ENCODE peak calls at places on chromosomes 7 and 10, in four cellular contexts. G, H, O and T are unnamed samples.

GRCh38 chr7:55111007-55111406 is 92.2 kb downstream of the EGFR start:
- DNase-seq in G (no peak), H (no peak), O (no peak), T (no peak)

GRCh38 chr10:67925449-67926005 is 41.1 kb downstream of the SIRT1 start:
- DNase-seq in G (no peak), H (no peak), O (no peak), T (no peak)

GRCh38 chr10:72682626-72683025 is 9.3 kb upstream of the MCU start:
- DNase-seq in G (no peak), H (no peak), O (no peak), T (no peak)

GRCh38 chr7:115297651-115298050 is 375.8 kb downstream of the MDFIC start:
- DNase-seq in G (no peak), H (no peak), O (no peak), T (no peak)

GRCh38 chr7:152588350-152588749 is 87.6 kb downstream of the XRCC2 start:
- DNase-seq in G (no peak), H (no peak), O (no peak), T (no peak)

GRCh38 chr10:97779492-97779891 is 7.7 kb upstream of the SFRP5 start:
- DNase-seq in G (no peak), H (no peak), O (no peak), T (no peak)

GRCh38 chr10:106682175-106682574 is 482.3 kb downstream of the SORCS1 start:
- DNase-seq in G (no peak), H (no peak), O (no peak), T (no peak)

GRCh38 chr7:118735436-118735835 is 510.9 kb downstream of the ANKRD7 start:
- DNase-seq in G (no peak), H (no peak), O (no peak), T (no peak)

GRCh38 chr7:81745706-81746105 is 24.1 kb downstream of the HGF start:
- DNase-seq in G (no peak), H (no peak), O (no peak), T (no peak)

GRCh38 chr10:49488056-49488455 is 50.9 kb downstream of the ERCC6 start:
- DNase-seq in G (no peak), H (no peak), O (no peak), T (no peak)

GRCh38 chr10:58637372-58637771 is 124.7 kb downstream of the BICC1 start:
- DNase-seq in G (no peak), H (no peak), O (no peak), T (no peak)

GRCh38 chr10:44926771-44927751 is 15.9 kb downstream of the TMEM72 start:
- DNase-seq in G (peak; percentile 56), H (peak; percentile 15), O (no peak), T (no peak)

GRCh38 chr7:128398016-128398840 is 11.6 kb downstream of the IMPDH1 start:
- DNase-seq in G (peak; percentile 80), H (peak; percentile 57), O (peak; percentile 59), T (no peak)

GRCh38 chr10:105063796-105064195 is 422.7 kb downstream of the SORCS3 start:
- DNase-seq in G (no peak), H (no peak), O (no peak), T (no peak)

GRCh38 chr10:83427101-83427500 is 712.2 kb upstream of the GHITM start:
- DNase-seq in G (no peak), H (no peak), O (no peak), T (no peak)

DNA sequence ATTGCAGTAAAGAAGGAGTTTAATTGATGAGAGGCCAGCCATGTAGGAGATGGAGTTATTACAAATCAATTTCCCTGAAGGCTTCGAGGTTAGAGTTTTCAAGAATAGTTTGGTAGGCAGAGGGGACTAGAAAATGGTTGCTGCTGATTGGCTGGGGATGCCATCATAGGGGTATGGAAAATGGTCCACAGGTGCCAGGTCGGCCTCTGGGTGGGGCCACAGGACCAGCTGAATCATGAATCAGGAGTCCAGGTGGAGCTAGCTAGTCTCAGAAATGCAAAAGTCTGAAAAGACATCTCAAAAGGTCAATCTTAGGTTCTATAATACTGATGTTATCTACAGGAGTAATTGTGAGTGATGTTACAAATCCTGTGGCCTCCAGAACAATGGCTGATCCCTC is 714.0 kb upstream of the GHITM start:
- DNase-seq in G (no peak), H (no peak), O (no peak), T (no peak)
- TF ChIP-seq CTCF in G (no peak), H (no peak), O (no peak), T (no peak)

GRCh38 chr10:129759214-129760002 is 204.7 kb downstream of the EBF3 start:
- DNase-seq in G (peak; percentile 53), H (peak; percentile 9), O (peak; percentile 9), T (peak; percentile 30)

GRCh38 chr10:129758591-129759021 is 205.5 kb downstream of the EBF3 start:
- DNase-seq in G (peak; percentile 53), H (peak; percentile 6), O (peak; percentile 9), T (peak; percentile 31)

GRCh38 chr10:129760416-129760815 is 203.7 kb downstream of the EBF3 start:
- DNase-seq in G (no peak), H (no peak), O (no peak), T (peak; percentile 27)

GRCh38 chr10:129761166-129761565 is 202.9 kb downstream of the EBF3 start:
- DNase-seq in G (no peak), H (peak; percentile 7), O (peak; percentile 1), T (peak; percentile 30)

DNA sequence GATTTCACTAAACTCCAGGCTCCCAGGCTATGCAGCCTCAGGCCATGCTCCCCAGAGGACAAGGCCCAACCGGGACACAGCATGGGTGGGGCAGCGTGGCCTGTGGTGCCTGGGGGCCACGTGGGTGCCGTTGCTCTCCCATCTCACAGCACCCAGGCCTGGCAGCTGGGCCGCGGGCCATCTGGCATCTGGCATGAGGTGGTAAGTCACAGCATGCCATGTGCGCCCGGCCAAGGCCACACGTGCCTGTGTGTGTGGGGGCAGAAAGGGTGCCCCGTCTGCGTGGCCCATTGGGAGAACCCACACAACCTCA is 204.1 kb downstream of the EBF3 start:
- DNase-seq in G (peak; percentile 62), H (peak; percentile 10), O (peak; percentile 5), T (peak; percentile 36)
- H3K27me3 ChIP-seq in G (no peaks in the 10 kb centered on the region), H (no peaks in the 10 kb centered on the region), O (no peaks in the 10 kb centered on the region), T (no peaks in the 10 kb centered on the region)

DNA sequence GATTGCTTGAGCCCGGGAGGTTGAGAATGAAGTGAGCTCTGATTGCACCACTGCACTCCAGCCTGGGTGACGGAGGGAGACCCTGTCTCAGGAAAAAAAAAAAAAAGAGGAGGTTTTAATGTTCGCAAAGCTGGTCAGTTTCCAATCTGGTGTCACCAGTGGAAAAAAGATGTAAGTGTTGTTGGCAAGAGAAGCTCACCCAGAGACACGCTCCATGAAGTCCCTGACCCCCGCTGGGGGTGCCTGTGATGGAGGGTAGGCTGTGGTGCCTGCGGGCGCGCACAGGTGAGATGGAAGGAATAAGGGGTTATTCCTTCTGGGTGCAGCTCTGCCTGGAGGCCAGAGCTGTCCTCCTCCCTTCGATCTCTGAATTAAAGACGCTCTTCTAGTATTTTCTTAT is 122.7 kb downstream of the CUX1 start:
- DNase-seq in G (peak; percentile 61), H (no peak), O (no peak), T (no peak)
- H3K27ac ChIP-seq in G (peak overlapping the region; percentile 82), H (peak overlapping the region; percentile 90), O (peak overlapping the region; percentile 95), T (no peak overlapping the region)

DNA sequence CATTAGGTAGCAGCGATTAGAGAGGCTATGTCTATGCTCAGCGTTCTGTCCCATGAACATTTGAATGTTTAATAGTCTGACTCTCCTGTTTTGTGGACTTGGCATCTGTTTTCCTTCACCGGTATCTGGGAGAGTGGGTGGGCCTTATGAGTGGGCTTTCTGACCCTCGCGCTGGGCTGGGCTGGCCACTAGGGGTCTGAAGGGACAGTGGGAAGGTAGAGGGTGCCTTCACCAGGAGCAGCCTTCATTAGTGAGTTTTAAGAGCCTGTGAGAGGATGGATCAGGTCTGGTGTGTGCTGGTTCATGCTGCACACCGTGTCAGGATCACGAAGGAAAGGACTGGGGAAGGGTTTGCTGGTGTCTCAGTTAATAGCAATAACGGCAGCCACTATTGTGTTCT is 33.4 kb downstream of the DCLRE1A start:
- DNase-seq in G (no peak), H (no peak), O (no peak), T (no peak)
- TF ChIP-seq CTCF in G (no peak), H (no peak), O (no peak), T (no peak)

DNA sequence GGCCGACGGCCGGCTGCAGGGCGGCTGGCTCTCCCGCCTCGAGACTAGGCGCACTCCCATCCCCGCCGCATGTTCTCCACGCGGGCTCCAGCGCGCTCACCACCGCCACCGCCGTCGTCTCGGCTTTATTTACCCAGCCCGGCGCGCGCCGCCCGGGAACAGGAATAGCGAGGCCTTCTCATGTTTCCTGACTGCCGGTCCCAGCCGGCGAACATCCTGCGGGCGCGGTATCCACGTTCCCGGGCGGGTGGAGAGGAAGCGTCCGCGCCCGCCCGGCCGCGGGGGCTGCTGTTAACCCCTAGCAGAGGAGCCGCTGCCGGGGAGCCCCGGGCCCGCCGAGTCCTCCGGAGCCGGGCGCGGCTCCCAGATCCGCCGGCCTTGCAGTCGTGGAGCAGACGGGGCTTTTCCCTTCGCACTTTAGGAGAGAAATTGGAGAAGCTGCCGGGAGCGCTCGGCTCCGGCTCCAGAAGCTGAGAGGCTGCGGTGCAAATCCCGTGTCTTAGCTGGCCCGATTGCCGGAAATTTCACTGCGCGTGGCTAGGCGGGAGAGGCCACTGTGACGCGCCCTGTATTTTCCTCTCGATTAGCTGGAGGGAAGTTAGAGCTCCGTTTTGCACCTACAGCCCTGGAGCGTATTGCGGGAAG is at the start of gene MKX:
- DNase-seq in G (peak; percentile 87), H (peak; percentile 20), O (peak; percentile 50), T (peak; percentile 66)
- H3K27me3 ChIP-seq in G (peaks cover 10% of the 10 kb centered on the region), H (peaks cover 51% of the 10 kb centered on the region), O (peaks cover 30% of the 10 kb centered on the region), T (peaks cover 94% of the 10 kb centered on the region)

DNA sequence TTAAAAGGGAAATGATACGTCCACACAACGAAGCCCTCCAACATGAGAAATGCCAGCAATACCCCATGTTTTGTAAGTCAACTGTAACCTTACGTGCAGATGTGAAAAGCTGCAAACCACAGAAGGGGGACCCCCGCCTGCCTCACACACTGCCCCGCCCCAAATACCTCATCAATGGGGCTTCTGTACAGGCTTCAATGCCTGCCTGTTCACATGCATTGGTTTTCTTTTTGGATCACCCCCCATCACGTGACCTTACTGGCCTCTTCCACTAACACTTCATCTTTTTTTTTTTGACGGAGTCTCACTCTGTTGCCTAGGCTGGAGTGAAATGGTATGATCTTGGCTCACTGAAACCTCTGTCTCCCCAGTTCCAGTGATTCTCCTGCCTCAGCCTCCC is 224.0 kb downstream of the TNS3 start:
- DNase-seq in G (no peak), H (no peak), O (no peak), T (no peak)
- H3K27ac ChIP-seq in G (no peak overlapping the region), H (no peak overlapping the region), O (no peak overlapping the region), T (no peak overlapping the region)